ENCODE peak calls at places on chromosomes 16 and 17, in six cellular contexts. One of them, this sample, is unnamed.
A peak's percentile ranks its signal among the peaks of the same experiment; 100 is the strongest.

GRCh38 chr16:83771306-83771942 is 36.4 kb upstream of the HSBP1 start:
- DNase-seq in Peyer's patch: no peak
- DNase-seq in Panc1: no peak
- DNase-seq in sigmoid colon: no peak
- DNase-seq in A549: no peak
- DNase-seq in tibial artery: peak; percentile 71
- DNase-seq in this sample: no peak

GRCh38 chr16:83040174-83040573 is 413.4 kb downstream of the CDH13 start:
- DNase-seq in sigmoid colon: no peak
- DNase-seq in tibial artery: no peak
- DNase-seq in Panc1: no peak
- DNase-seq in A549: no peak
- DNase-seq in Peyer's patch: no peak
- DNase-seq in this sample: no peak

GRCh38 chr17:75836605-75837004 is 7.6 kb downstream of the UNC13D start:
- DNase-seq in Panc1: no peak
- DNase-seq in tibial artery: no peak
- DNase-seq in A549: no peak
- DNase-seq in Peyer's patch: no peak
- DNase-seq in sigmoid colon: no peak
- DNase-seq in this sample: no peak

GRCh38 chr16:1959269-1960039 is at the start of gene NDUFB10:
- DNase-seq in Panc1: no peak
- DNase-seq in Peyer's patch: peak; percentile 97
- DNase-seq in A549: peak; percentile 76
- DNase-seq in sigmoid colon: peak; percentile 96
- DNase-seq in tibial artery: peak; percentile 95
- DNase-seq in this sample: peak; percentile 97

GRCh38 chr17:42266918-42267766 is 9.0 kb downstream of the STAT5B start:
- DNase-seq in Peyer's patch: no peak
- DNase-seq in A549: peak; percentile 79
- DNase-seq in sigmoid colon: peak; percentile 52
- DNase-seq in Panc1: peak; percentile 90
- DNase-seq in tibial artery: no peak
- DNase-seq in this sample: no peak

GRCh38 chr16:57829969-57830360 is 27.7 kb upstream of the KIFC3 start:
- DNase-seq in sigmoid colon: no peak
- DNase-seq in tibial artery: no peak
- DNase-seq in Panc1: no peak
- DNase-seq in A549: no peak
- DNase-seq in Peyer's patch: no peak
- DNase-seq in this sample: no peak

GRCh38 chr16:17395849-17396480 is 74.8 kb downstream of the XYLT1 start:
- DNase-seq in Panc1: no peak
- DNase-seq in tibial artery: peak; percentile 76
- DNase-seq in Peyer's patch: peak; percentile 58
- DNase-seq in A549: no peak
- DNase-seq in sigmoid colon: peak; percentile 88
- DNase-seq in this sample: no peak

GRCh38 chr16:28100810-28101532 is 37.5 kb upstream of the GSG1L start:
- DNase-seq in sigmoid colon: no peak
- DNase-seq in Panc1: no peak
- DNase-seq in tibial artery: peak; percentile 44
- DNase-seq in Peyer's patch: no peak
- DNase-seq in A549: no peak
- DNase-seq in this sample: peak; percentile 44

GRCh38 chr16:72221216-72221995 is 49.5 kb upstream of the PMFBP1 start:
- DNase-seq in A549: no peak
- DNase-seq in Peyer's patch: no peak
- DNase-seq in sigmoid colon: no peak
- DNase-seq in tibial artery: no peak
- DNase-seq in Panc1: no peak
- DNase-seq in this sample: no peak

GRCh38 chr16:69166221-69166833 is 20.6 kb upstream of the SNTB2 start:
- DNase-seq in tibial artery: no peak
- DNase-seq in Panc1: no peak
- DNase-seq in A549: no peak
- DNase-seq in sigmoid colon: peak; percentile 26
- DNase-seq in Peyer's patch: no peak
- DNase-seq in this sample: no peak

GRCh38 chr16:75222271-75222783 is 3.5 kb downstream of the CTRB1 start:
- DNase-seq in tibial artery: peak; percentile 65
- DNase-seq in Panc1: no peak
- DNase-seq in Peyer's patch: no peak
- DNase-seq in sigmoid colon: no peak
- DNase-seq in A549: no peak
- DNase-seq in this sample: peak; percentile 80

DNA sequence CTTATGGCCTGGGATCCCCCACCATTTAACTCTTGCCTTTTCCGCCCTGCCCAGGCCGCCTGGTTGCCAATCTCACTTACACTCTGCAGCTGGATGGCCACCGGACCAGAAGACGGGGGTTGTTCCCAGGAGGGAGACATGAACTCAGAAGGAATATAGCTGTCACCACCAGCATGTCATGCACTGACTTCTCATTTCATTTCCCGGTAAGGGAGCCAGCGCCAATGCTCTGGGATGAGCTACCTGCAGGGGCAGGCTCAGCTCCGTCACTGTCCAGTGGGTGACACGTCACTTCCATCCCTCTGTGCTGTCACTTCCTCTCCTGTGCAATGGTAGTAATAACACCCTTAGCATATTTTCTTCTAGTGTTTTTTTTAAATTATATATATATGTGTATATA is 26.7 kb downstream of the ITGAL start:
- DNase-seq in tibial artery: no peak
- DNase-seq in sigmoid colon: no peak
- DNase-seq in A549: no peak
- DNase-seq in Panc1: no peak
- DNase-seq in Peyer's patch: no peak
- DNase-seq in this sample: no peak
- H3K27ac ChIP-seq in tibial artery: no peak overlapping the region
- H3K27ac ChIP-seq in sigmoid colon: no peak overlapping the region
- H3K27ac ChIP-seq in A549: no peak overlapping the region
- H3K27ac ChIP-seq in Panc1: no peak overlapping the region
- H3K27ac ChIP-seq in Peyer's patch: no peak overlapping the region
- H3K27ac ChIP-seq in this sample: no peak overlapping the region

DNA sequence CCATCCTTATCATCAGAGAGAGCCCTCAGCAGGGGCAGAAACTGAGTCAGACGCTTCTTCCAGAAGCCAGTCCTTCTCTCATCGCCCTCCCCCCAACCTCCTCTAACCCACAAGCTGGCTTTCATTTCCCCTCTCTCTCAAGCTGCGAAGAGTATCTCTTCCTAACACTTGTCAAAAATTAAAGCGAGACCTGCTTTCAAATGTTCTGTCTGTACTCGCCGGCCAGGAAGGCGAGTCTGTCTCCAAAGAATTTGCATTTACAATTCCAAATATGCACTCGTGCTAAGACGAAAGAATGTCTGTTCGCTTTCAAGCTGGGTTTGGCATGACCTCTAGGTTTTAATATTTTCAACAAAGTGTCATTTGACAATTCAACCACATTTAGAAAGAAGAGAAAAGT is 140.4 kb downstream of the RGS9 start:
- DNase-seq in tibial artery: no peak
- DNase-seq in Peyer's patch: no peak
- DNase-seq in A549: no peak
- DNase-seq in sigmoid colon: no peak
- DNase-seq in Panc1: no peak
- DNase-seq in this sample: no peak
- H3K4me1 ChIP-seq in tibial artery: peaks cover 10% of the 10 kb centered on the region
- H3K4me1 ChIP-seq in Peyer's patch: no peaks in the 10 kb centered on the region
- H3K4me1 ChIP-seq in A549: no peaks in the 10 kb centered on the region
- H3K4me1 ChIP-seq in sigmoid colon: no peaks in the 10 kb centered on the region
- H3K4me1 ChIP-seq in Panc1: peaks cover 3% of the 10 kb centered on the region
- H3K4me1 ChIP-seq in this sample: no peaks in the 10 kb centered on the region

GRCh38 chr17:21119247-21119944 is 7.4 kb upstream of the DHRS7B start:
- DNase-seq in Panc1: peak; percentile 42
- DNase-seq in A549: peak; percentile 86
- DNase-seq in Peyer's patch: peak; percentile 87
- DNase-seq in sigmoid colon: peak; percentile 86
- DNase-seq in tibial artery: peak; percentile 78
- DNase-seq in this sample: peak; percentile 69
- H3K4me3 ChIP-seq in Panc1: peak overlapping the region; percentile 23
- H3K4me3 ChIP-seq in A549: peak overlapping the region; percentile 23
- H3K4me3 ChIP-seq in Peyer's patch: no peak overlapping the region
- H3K4me3 ChIP-seq in sigmoid colon: no peak overlapping the region
- H3K4me3 ChIP-seq in tibial artery: no peak overlapping the region
- H3K4me3 ChIP-seq in this sample: peak overlapping the region; percentile 10

DNA sequence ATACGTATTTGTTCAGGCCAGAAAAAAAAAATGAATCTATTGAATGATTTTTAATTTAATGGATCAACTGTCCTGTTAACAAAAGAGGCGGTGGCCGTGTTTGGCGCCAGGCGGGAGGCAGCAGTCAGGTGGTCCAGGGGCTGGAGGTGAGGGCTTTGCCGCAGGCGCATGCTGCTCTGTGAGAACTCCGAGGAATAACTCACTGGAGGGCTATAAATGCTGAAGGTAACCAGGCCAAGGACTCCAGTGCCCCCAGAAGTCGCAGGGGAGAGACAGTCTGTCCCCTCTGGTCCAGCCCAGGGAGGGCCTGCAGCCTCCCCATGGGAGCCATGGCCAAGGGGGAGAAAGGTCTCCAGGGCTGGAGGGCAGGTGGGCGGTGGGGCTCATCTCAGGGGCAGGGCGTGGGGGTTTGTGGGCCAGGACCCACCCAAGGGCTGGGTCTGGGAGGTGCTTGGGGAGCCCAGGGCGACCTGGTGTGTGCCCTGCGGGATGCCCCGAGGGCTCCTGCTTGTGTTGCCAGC is 7.1 kb upstream of the BAHCC1 start:
- DNase-seq in Panc1: no peak
- DNase-seq in A549: no peak
- DNase-seq in Peyer's patch: no peak
- DNase-seq in sigmoid colon: no peak
- DNase-seq in tibial artery: peak; percentile 65
- DNase-seq in this sample: no peak
- H3K27ac ChIP-seq in Panc1: peak overlapping the region; percentile 100
- H3K27ac ChIP-seq in A549: no peak overlapping the region
- H3K27ac ChIP-seq in Peyer's patch: peak overlapping the region; percentile 87
- H3K27ac ChIP-seq in sigmoid colon: peak overlapping the region; percentile 99
- H3K27ac ChIP-seq in tibial artery: peak overlapping the region; percentile 96
- H3K27ac ChIP-seq in this sample: peak overlapping the region; percentile 94

DNA sequence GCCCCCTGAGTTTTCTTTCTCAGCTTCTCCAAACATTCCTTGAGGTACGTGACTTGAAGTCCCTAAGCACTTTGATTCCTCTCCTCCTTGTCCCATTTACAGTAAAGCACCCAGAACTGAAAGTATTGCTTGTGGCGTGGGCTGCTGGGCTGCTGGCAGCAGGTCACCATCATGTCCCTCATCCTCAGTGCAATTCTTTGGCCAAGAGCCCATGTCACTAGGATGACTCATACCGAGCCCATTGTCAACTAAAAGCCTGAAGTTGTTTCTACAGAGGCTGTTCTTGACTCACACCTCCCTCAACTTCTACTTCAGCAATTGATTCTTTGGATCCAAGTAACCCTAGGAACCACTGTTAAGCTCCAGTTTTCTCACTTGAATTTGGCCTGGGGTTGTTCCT is 54.3 kb downstream of the KPNA2 start:
- DNase-seq in Panc1: no peak
- DNase-seq in A549: peak; percentile 42
- DNase-seq in Peyer's patch: peak; percentile 68
- DNase-seq in tibial artery: no peak
- DNase-seq in sigmoid colon: no peak
- DNase-seq in this sample: peak; percentile 72
- H3K4me1 ChIP-seq in Panc1: no peaks in the 10 kb centered on the region
- H3K4me1 ChIP-seq in A549: peaks cover 3% of the 10 kb centered on the region
- H3K4me1 ChIP-seq in Peyer's patch: no peaks in the 10 kb centered on the region
- H3K4me1 ChIP-seq in tibial artery: no peaks in the 10 kb centered on the region
- H3K4me1 ChIP-seq in sigmoid colon: no peaks in the 10 kb centered on the region
- H3K4me1 ChIP-seq in this sample: peaks cover 12% of the 10 kb centered on the region